ENCODE peak calls at places on chromosome 21, in four cellular contexts. P is Karpas-422; U is mucosa of descending colon; F is activated CD8-positive, alpha-beta memory T cell treated with anti-CD3 and anti-CD28 coated beads for 1 hour. L is an unnamed sample.

GRCh38 chr21:25139390-25139789 is 467.9 kb downstream of the MRPL39 start:
- DNase-seq in U (no peak), P (no peak), F (no peak), L (no peak)

GRCh38 chr21:46154955-46155513 is 345 bp downstream of the FTCD start:
- DNase-seq in F (no peak), U (no peak), P (no peak), L (no peak)

GRCh38 chr21:39721885-39722284 is 23.1 kb upstream of the IGSF5 start:
- DNase-seq in F (no peak), U (peak; percentile 66), P (no peak), L (no peak)

GRCh38 chr21:39441502-39442475 is 3.8 kb downstream of the LCA5L start:
- DNase-seq in F (no peak), U (peak; percentile 38), P (peak; percentile 83), L (no peak)

GRCh38 chr21:26833460-26833939 is 11.7 kb downstream of the ADAMTS1 start:
- DNase-seq in F (no peak), U (no peak), P (no peak), L (no peak)

GRCh38 chr21:41466024-41466820 is 40.2 kb downstream of the MX1 start:
- DNase-seq in U (no peak), F (no peak), P (no peak), L (no peak)

GRCh38 chr21:34948157-34948556 is 100.9 kb downstream of the RUNX1 start:
- DNase-seq in P (no peak), F (no peak), U (no peak), L (no peak)

GRCh38 chr21:45847870-45848269 is 133.7 kb upstream of the COL6A1 start:
- DNase-seq in U (no peak), P (no peak), F (no peak), L (no peak)

GRCh38 chr21:44972301-44972814 is 32.5 kb downstream of the SLX9 start:
- DNase-seq in P (peak; percentile 49), F (no peak), U (no peak), L (no peak)

GRCh38 chr21:38297871-38298270 is 41.1 kb downstream of the KCNJ15 start:
- DNase-seq in F (no peak), U (no peak), P (no peak), L (no peak)

GRCh38 chr21:41768371-41769042 is 1.7 kb upstream of the RIPK4 start:
- DNase-seq in F (no peak), P (no peak), U (peak; percentile 87), L (no peak)

GRCh38 chr21:38768385-38769071 is 37.2 kb upstream of the ETS2 start:
- DNase-seq in U (no peak), F (no peak), P (no peak), L (no peak)

GRCh38 chr21:25501996-25502665 is 105.2 kb downstream of the MRPL39 start:
- DNase-seq in P (no peak), U (peak; percentile 9), F (no peak), L (no peak)

GRCh38 chr21:46065215-46065992 is 32.5 kb upstream of the COL6A2 start:
- DNase-seq in U (no peak), P (no peak), F (no peak), L (no peak)

GRCh38 chr21:45584786-45585185 is 42.5 kb upstream of the SLC19A1 start:
- DNase-seq in P (no peak), U (no peak), F (no peak), L (no peak)

GRCh38 chr21:33899199-33899598 is 16.4 kb downstream of the ATP5PO start:
- DNase-seq in F (no peak), P (peak; percentile 27), U (no peak), L (no peak)

GRCh38 chr21:44408226-44408625 is 47.1 kb upstream of the LRRC3 start:
- DNase-seq in U (no peak), P (no peak), F (no peak), L (no peak)

GRCh38 chr21:43640437-43640836 is 18.9 kb downstream of the HSF2BP start:
- DNase-seq in U (no peak), P (no peak), F (no peak), L (no peak)

GRCh38 chr21:21712761-21713558 is 714.8 kb downstream of the NCAM2 start:
- DNase-seq in P (no peak), U (no peak), F (no peak), L (no peak)

GRCh38 chr21:41360072-41360821 is 1.6 kb upstream of the MX2 start:
- DNase-seq in P (no peak), U (peak; percentile 70), F (no peak), L (peak; percentile 69)

GRCh38 chr21:15257646-15258045 is 192.8 kb upstream of the NRIP1 start:
- DNase-seq in F (no peak), P (no peak), U (no peak), L (no peak)

GRCh38 chr21:43859747-43860214 is 5.2 kb upstream of the AGPAT3 start:
- DNase-seq in P (no peak), F (no peak), U (no peak), L (peak; percentile 51)

GRCh38 chr21:38817371-38818335 is 11.9 kb downstream of the ETS2 start:
- DNase-seq in U (peak; percentile 53), P (no peak), F (no peak), L (no peak)

GRCh38 chr21:39663742-39664492 is 51.2 kb downstream of the B3GALT5 start:
- DNase-seq in U (no peak), F (no peak), P (no peak), L (no peak)

GRCh38 chr21:44425307-44425894 is 29.9 kb upstream of the LRRC3 start:
- DNase-seq in P (no peak), F (no peak), U (no peak), L (no peak)

GRCh38 chr21:35932232-35932911 is 128.0 kb downstream of the SETD4 start:
- DNase-seq in F (no peak), U (peak; percentile 28), P (peak; percentile 88), L (no peak)

GRCh38 chr21:45484318-45484717 is 57.9 kb downstream of the SLC19A1 start:
- DNase-seq in P (no peak), F (no peak), U (no peak), L (no peak)

GRCh38 chr21:36965720-36966065 is 776 bp downstream of the HLCS start:
- DNase-seq in P (no peak), U (no peak), F (no peak), L (no peak)

GRCh38 chr21:44582980-44583799 is 2.8 kb upstream of the KRTAP10-5 start:
- DNase-seq in U (no peak), P (no peak), F (no peak), L (peak; percentile 33)

GRCh38 chr21:36697473-36698159 is 1.3 kb upstream of the SIM2 start:
- DNase-seq in U (no peak), P (no peak), F (no peak), L (no peak)

GRCh38 chr21:16424331-16424749 is 694.6 kb downstream of the USP25 start:
- DNase-seq in F (no peak), P (no peak), U (no peak), L (no peak)

GRCh38 chr21:44713846-44714245 is 2.5 kb upstream of the TSPEAR start:
- DNase-seq in F (no peak), P (no peak), U (no peak), L (no peak)

GRCh38 chr21:38351176-38351959 is 94.6 kb downstream of the KCNJ15 start:
- DNase-seq in U (no peak), F (no peak), P (no peak), L (no peak)

GRCh38 chr21:33109574-33110339 is 39.8 kb downstream of the OLIG1 start:
- DNase-seq in F (no peak), P (no peak), U (no peak), L (peak; percentile 39)

GRCh38 chr21:31660134-31660565 is 657 bp downstream of the SOD1 start:
- DNase-seq in U (no peak), P (peak; percentile 67), F (no peak), L (peak; percentile 22)